ENCODE peak calls at places on chromosomes 11 and 22, in nine cellular contexts. D, J, V, B, I, H, G, T and E are unnamed samples.

GRCh38 chr11:107648247-107648646 is 57.3 kb downstream of the ELMOD1 start:
- DNase-seq in B (no peak), T (no peak), J (no peak), I (no peak), H (no peak), D (no peak), G (no peak), V (no peak), E (no peak)

GRCh38 chr11:35182317-35182939 is 43.5 kb downstream of the CD44 start:
- DNase-seq in J (peak; percentile 63), V (no peak), T (no peak), B (no peak), I (no peak), H (no peak), D (no peak), G (peak; percentile 59), E (no peak)

GRCh38 chr11:122833133-122833470 is 5.2 kb upstream of the CRTAM start:
- DNase-seq in I (no peak), G (no peak), D (no peak), V (no peak), H (no peak), B (no peak), T (no peak), J (no peak), E (no peak)

GRCh38 chr11:39374963-39375698 is 2084.3 kb downstream of the LRRC4C start:
- DNase-seq in B (peak; percentile 9), G (peak; percentile 44), T (no peak), I (no peak), H (no peak), V (no peak), J (peak; percentile 18), D (no peak), E (no peak)

GRCh38 chr22:41917906-41918791 is 3.3 kb upstream of the SHISA8 start:
- DNase-seq in V (peak; percentile 42), J (peak; percentile 70), D (no peak), I (peak; percentile 30), B (peak; percentile 46), H (peak; percentile 89), T (no peak), G (no peak), E (no peak)

GRCh38 chr22:37544955-37545702 is 15.2 kb upstream of the CDC42EP1 start:
- DNase-seq in G (peak; percentile 48), I (peak; percentile 37), V (peak; percentile 53), T (peak; percentile 80), B (peak; percentile 80), J (peak; percentile 46), D (peak; percentile 81), H (peak; percentile 91), E (no peak)

GRCh38 chr11:79694368-79694767 is 253.5 kb upstream of the TENM4 start:
- DNase-seq in G (no peak), J (no peak), T (no peak), B (peak; percentile 68), H (no peak), I (no peak), V (no peak), D (no peak), E (no peak)

GRCh38 chr11:65915101-65915820 is 3.6 kb downstream of the C11orf68 start:
- DNase-seq in I (peak; percentile 25), V (no peak), H (no peak), D (no peak), B (no peak), J (no peak), T (no peak), G (no peak), E (no peak)

GRCh38 chr11:131582021-131582531 is 211.7 kb downstream of the NTM start:
- DNase-seq in D (no peak), I (no peak), G (no peak), T (no peak), H (no peak), B (no peak), J (no peak), V (no peak), E (no peak)

GRCh38 chr11:131588057-131588456 is 217.6 kb downstream of the NTM start:
- DNase-seq in D (no peak), H (no peak), V (no peak), I (no peak), T (no peak), G (no peak), B (no peak), J (no peak), E (no peak)

GRCh38 chr11:131581006-131581405 is 210.6 kb downstream of the NTM start:
- DNase-seq in T (no peak), G (no peak), J (no peak), V (no peak), B (no peak), D (no peak), H (no peak), I (no peak), E (no peak)

GRCh38 chr11:131583823-131584222 is 213.4 kb downstream of the NTM start:
- DNase-seq in V (no peak), G (no peak), H (no peak), J (no peak), I (no peak), D (no peak), B (no peak), T (no peak), E (no peak)

DNA sequence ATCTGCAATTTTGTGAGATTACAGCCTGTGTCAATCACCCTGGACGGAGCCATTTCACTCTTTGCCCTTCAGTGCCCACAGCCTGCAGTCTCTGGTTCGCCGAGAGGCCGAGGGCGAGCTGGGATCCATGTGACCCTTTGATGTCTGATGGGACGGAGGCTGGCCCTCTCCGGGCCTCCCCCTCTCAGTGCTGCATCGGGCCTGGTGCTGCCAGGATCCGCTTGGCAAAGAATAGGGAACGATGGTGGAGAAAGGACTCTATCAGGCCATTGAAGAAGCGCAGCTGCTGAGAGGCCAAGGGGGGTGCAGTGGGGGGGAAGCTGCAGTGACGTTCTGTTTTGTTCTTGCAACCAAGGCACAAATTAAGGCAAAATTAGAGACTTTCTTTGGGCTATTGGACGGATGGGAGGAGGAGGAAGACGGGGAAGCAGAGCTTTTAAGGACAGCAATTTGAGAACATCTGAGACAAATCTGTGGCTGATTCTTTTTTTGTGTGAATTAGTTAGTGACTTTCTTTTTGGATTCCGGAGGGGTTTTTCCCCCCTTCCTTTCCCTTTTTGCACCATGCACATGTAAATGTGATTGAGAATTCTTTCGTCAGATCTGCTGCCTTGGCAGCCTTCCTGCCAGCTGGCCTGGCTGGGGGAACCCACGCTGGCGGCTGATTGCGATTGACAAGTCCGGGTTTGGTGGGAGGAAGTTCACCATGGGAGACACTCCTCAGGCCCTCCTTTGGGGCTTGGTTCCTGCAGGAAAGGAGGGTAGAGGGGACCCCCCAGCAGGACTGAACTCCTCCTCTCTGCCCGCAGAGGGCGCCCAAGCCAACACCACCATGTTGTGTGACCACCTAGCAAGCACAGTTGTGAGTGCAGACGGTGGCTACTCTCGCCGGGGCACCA is 214.5 kb downstream of the NTM start:
- DNase-seq in B (no peak), I (no peak), G (no peak), H (no peak), D (no peak), T (no peak), V (no peak), J (peak; percentile 22), E (no peak)
- TF ChIP-seq CTCF in B (no peak), I (no peak), G (peak; percentile 5), H (peak; percentile 11), D (no peak), T (no peak), V (no peak), J (peak; percentile 34), E (peak; percentile 72)

DNA sequence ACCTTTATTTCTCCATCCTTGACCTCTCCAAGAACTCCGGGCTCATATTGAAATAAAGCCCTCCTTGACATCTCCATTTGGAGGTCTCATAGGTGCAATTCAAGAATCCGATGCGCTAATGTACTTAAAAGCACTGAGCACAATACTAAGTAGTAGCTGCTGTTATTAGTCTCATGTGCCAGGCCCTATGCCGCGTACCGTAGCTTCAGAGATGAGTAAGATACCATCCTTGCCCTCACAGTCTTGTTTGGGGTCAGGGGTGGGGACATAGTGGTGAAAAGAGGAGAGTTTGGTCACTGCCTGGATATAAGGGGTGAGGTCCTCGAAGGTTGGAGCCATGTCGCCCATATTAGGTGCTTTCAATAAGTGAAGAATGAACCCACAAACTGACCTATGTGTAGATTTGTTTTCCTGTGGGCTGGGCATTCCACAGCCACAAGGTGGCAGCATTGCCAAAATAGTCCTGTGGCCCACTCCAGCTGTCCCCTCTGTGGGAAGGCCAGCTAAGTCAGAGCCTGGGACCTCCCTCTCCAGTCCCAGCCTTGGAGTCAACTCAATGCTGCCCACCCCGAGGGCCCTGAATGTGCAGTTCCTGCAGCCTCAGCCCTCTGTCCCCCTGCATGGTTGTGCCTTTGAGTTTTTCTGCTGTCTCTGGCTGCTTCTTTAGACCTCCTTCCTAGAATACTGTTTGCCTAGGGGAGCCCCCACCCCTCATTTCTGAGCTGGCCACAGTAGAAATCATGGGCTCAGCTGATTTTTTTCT is 6.5 kb downstream of the DCPS start:
- DNase-seq in H (peak; percentile 91), V (peak; percentile 74), T (peak; percentile 87), D (peak; percentile 84), B (peak; percentile 50), G (peak; percentile 67), I (peak; percentile 69), J (peak; percentile 83), E (peak; percentile 81)
- TF ChIP-seq CTCF in H (peak; percentile 92), V (peak; percentile 84), T (peak; percentile 83), D (peak; percentile 52), B (peak; percentile 86), G (peak; percentile 87), I (peak; percentile 67), J (peak; percentile 84), E (peak; percentile 92)

DNA sequence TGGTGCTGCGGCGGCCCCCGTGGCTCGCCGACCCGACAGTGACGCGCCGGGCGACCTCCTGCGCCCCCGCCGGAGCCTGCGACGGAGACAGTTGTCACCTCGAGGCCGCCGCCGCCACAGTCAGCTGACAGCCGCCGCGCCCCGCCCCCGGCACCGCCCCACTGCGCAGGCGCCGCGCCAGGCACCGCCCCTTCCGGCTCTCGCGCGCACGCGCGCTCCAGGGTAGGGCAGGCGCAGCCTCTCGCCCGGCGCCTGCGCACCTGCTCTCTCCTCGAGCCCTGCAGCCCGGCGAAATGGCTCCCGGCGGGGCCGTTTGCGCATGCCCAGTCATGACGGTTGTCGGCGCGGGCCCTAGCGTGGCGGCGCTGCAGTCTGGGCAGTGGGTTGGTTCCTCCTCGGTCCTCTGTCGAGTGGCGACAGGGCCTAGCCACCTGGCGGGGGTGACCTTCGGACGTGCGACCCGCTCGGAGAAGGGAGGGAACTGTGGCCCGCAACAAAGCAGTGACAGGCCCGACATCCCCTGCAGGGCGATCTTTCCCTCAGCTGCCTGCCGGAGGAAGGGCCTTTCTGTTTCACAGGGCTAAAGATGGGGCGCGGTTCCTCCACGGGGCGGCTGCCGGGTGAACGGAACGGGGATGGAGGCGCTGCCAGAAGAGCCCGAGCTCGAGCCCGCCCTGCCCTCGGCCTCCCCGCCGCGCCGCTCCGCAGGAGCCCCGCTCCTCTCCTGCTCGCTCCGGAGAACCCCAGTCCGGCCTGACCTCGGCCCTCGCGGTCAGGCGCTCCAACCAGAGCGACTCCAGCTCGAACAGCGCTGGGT is at the start of gene TOLLIP:
- DNase-seq in B (peak; percentile 84), D (peak; percentile 96), H (peak; percentile 99), G (peak; percentile 96), V (peak; percentile 88), T (peak; percentile 95), I (peak; percentile 95), J (peak; percentile 96), E (peak; percentile 99)
- TF ChIP-seq CTCF in B (no peak), D (no peak), H (peak; percentile 25), G (peak; percentile 33), V (no peak), T (no peak), I (peak; percentile 8), J (peak; percentile 6), E (peak; percentile 27)

DNA sequence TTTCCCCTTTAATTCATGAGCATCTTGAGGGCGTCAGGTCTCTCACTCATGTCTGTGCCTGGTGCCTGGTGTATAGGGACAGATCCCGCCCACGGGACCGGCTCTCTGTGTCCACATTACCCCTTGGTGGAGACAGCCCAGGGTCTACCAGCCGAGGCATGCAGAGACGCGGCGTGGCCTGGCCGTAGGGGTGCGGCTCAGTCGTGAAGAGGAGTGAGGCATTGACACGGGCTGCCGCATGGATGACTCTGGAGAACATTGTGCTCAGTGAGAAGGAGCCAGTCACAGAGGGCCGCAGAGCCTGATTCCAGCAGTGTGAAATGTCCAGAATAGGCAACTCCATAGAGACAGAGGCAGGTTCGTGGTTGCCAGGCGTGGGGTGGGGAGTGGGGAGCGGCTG is 209.8 kb downstream of the TBC1D22A start:
- DNase-seq in D (no peak), V (no peak), I (no peak), B (no peak), T (no peak), J (no peak), G (no peak), H (no peak), E (no peak)
- TF ChIP-seq CTCF in D (no peak), V (no peak), I (no peak), B (no peak), T (no peak), J (no peak), G (no peak), H (no peak), E (no peak)